ENCODE peak calls at places on chromosomes 3 and 15, in ten cellular contexts. H is fibroblast of the conjunctiva; A is NCI-H2081; I is uterus; P is effector CD8-positive, alpha-beta T cell; Z is IMR-90; X is HTR-8/SVneo; S is GM04504; J is CD8-positive, alpha-beta T cell; M is lung microvascular endothelial cell. F is an unnamed sample.
A peak's percentile ranks its signal among the peaks of the same experiment; 100 is the strongest.

GRCh38 chr15:100725121-100726069 is 123.0 kb downstream of the ASB7 start:
- DNase-seq in H (no peak), A (no peak), I (peak; percentile 58), P (no peak), Z (peak; percentile 93), X (peak; percentile 35), S (no peak), J (no peak), M (no peak), F (no peak)

GRCh38 chr3:54271118-54271517 is 148.8 kb downstream of the CACNA2D3 start:
- DNase-seq in H (no peak), A (peak; percentile 48), I (no peak), P (no peak), Z (no peak), X (no peak), S (no peak), J (no peak), M (no peak), F (no peak)

GRCh38 chr3:21274000-21274671 is 476.9 kb downstream of the ZNF385D start:
- DNase-seq in H (no peak), A (no peak), I (no peak), P (no peak), Z (peak; percentile 17), X (no peak), S (peak; percentile 18), J (no peak), M (no peak), F (no peak)

GRCh38 chr3:6935964-6936363 is 75.0 kb downstream of the GRM7 start:
- DNase-seq in H (no peak), A (no peak), I (no peak), P (no peak), Z (no peak), X (no peak), S (no peak), J (no peak), M (no peak), F (no peak)

GRCh38 chr3:188497021-188497420 is 343.1 kb downstream of the LPP start:
- DNase-seq in H (no peak), A (no peak), I (no peak), P (no peak), Z (peak; percentile 25), X (no peak), S (no peak), J (no peak), M (no peak), F (no peak)

GRCh38 chr15:73349191-73349590 is 19.6 kb downstream of the HCN4 start:
- DNase-seq in H (no peak), A (no peak), I (no peak), P (no peak), Z (no peak), X (no peak), S (no peak), J (no peak), M (no peak), F (no peak)

GRCh38 chr3:159740054-159740453 is 248.6 kb upstream of the IL12A start:
- DNase-seq in H (no peak), A (no peak), I (no peak), P (no peak), Z (no peak), X (no peak), S (no peak), J (no peak), M (no peak), F (no peak)

GRCh38 chr3:112002458-112002971 is 3.8 kb downstream of the TAGLN3 start:
- DNase-seq in H (no peak), A (no peak), I (no peak), P (no peak), Z (peak; percentile 81), X (no peak), S (no peak), J (no peak), M (no peak), F (no peak)

GRCh38 chr15:93779341-93779740 is 452.0 kb upstream of the MCTP2 start:
- DNase-seq in H (no peak), A (no peak), I (no peak), P (no peak), Z (no peak), X (no peak), S (no peak), J (no peak), M (no peak), F (no peak)

GRCh38 chr3:143070977-143071551 is 48.5 kb upstream of the CHST2 start:
- DNase-seq in H (peak; percentile 42), A (no peak), I (no peak), P (no peak), Z (peak; percentile 82), X (no peak), S (peak; percentile 86), J (no peak), M (no peak), F (no peak)

GRCh38 chr3:134601539-134602439 is 49.0 kb downstream of the KY start:
- DNase-seq in H (no peak), A (peak; percentile 30), I (no peak), P (no peak), Z (peak; percentile 70), X (no peak), S (peak; percentile 20), J (no peak), M (no peak), F (no peak)

GRCh38 chr3:126549861-126550487 is 8.8 kb downstream of the C3orf22 start:
- DNase-seq in H (no peak), A (no peak), I (peak; percentile 5), P (no peak), Z (no peak), X (no peak), S (no peak), J (no peak), M (no peak), F (peak; percentile 2)

GRCh38 chr3:116777181-116777840 is 67.7 kb downstream of the TUSC7 start:
- DNase-seq in H (no peak), A (no peak), I (no peak), P (no peak), Z (peak; percentile 50), X (no peak), S (no peak), J (no peak), M (no peak), F (no peak)

GRCh38 chr3:83496459-83496858 is 1462.3 kb upstream of the CADM2 start:
- DNase-seq in H (no peak), A (no peak), I (no peak), P (no peak), Z (no peak), X (no peak), S (no peak), J (no peak), M (no peak), F (no peak)

GRCh38 chr15:95280711-95281110 is 1049.3 kb downstream of the MCTP2 start:
- DNase-seq in H (no peak), A (no peak), I (no peak), P (no peak), Z (no peak), X (no peak), S (no peak), J (no peak), M (no peak), F (no peak)

GRCh38 chr3:150798122-150798618 is 35.2 kb upstream of the SIAH2 start:
- DNase-seq in H (no peak), A (peak; percentile 54), I (no peak), P (no peak), Z (no peak), X (no peak), S (no peak), J (no peak), M (no peak), F (no peak)

GRCh38 chr15:64527263-64527984 is 67.0 kb downstream of the ZNF609 start:
- DNase-seq in H (peak; percentile 21), A (no peak), I (no peak), P (no peak), Z (peak; percentile 90), X (peak; percentile 23), S (peak; percentile 35), J (no peak), M (no peak), F (no peak)

GRCh38 chr15:51299187-51300015 is 39.0 kb downstream of the CYP19A1 start:
- DNase-seq in H (no peak), A (peak; percentile 89), I (no peak), P (no peak), Z (no peak), X (no peak), S (no peak), J (no peak), M (no peak), F (no peak)

GRCh38 chr3:64462203-64463120 is 225.3 kb downstream of the ADAMTS9 start:
- DNase-seq in H (no peak), A (no peak), I (no peak), P (no peak), Z (peak; percentile 93), X (no peak), S (peak; percentile 69), J (no peak), M (peak; percentile 17), F (no peak)

GRCh38 chr3:30286007-30286669 is 320.3 kb upstream of the TGFBR2 start:
- DNase-seq in H (peak; percentile 91), A (peak; percentile 81), I (peak; percentile 85), P (no peak), Z (peak; percentile 88), X (peak; percentile 50), S (peak; percentile 78), J (no peak), M (peak; percentile 92), F (no peak)

GRCh38 chr3:113264741-113265140 is 53.4 kb downstream of the BOC start:
- DNase-seq in H (no peak), A (no peak), I (peak; percentile 18), P (no peak), Z (no peak), X (no peak), S (no peak), J (no peak), M (no peak), F (no peak)

GRCh38 chr3:58434990-58435389 is 1.4 kb upstream of the PDHB start:
- DNase-seq in H (no peak), A (no peak), I (no peak), P (no peak), Z (peak; percentile 73), X (peak; percentile 46), S (no peak), J (no peak), M (no peak), F (no peak)

GRCh38 chr3:42043116-42043796 is 47.9 kb upstream of the TRAK1 start:
- DNase-seq in H (no peak), A (peak; percentile 39), I (peak; percentile 46), P (no peak), Z (peak; percentile 49), X (no peak), S (no peak), J (no peak), M (peak; percentile 97), F (no peak)

GRCh38 chr3:156676467-156677119 is 2.2 kb downstream of the TIPARP start:
- DNase-seq in H (no peak), A (peak; percentile 78), I (no peak), P (no peak), Z (peak; percentile 50), X (no peak), S (no peak), J (no peak), M (peak; percentile 24), F (no peak)

GRCh38 chr3:111999924-112000835 is 1.5 kb downstream of the TAGLN3 start:
- DNase-seq in H (no peak), A (peak; percentile 25), I (no peak), P (no peak), Z (peak; percentile 19), X (no peak), S (no peak), J (no peak), M (no peak), F (no peak)

GRCh38 chr3:53109822-53110771 is 20.1 kb downstream of the RFT1 start:
- DNase-seq in H (peak; percentile 92), A (peak; percentile 7), I (peak; percentile 64), P (no peak), Z (peak; percentile 74), X (no peak), S (peak; percentile 59), J (no peak), M (peak; percentile 47), F (peak; percentile 35)

GRCh38 chr15:30859091-30859874 is 44.4 kb upstream of the FAN1 start:
- DNase-seq in H (peak; percentile 5), A (no peak), I (no peak), P (no peak), Z (peak; percentile 29), X (peak; percentile 14), S (peak; percentile 3), J (no peak), M (peak; percentile 49), F (peak; percentile 35)

GRCh38 chr15:96497951-96498350 is 167.5 kb downstream of the NR2F2 start:
- DNase-seq in H (no peak), A (no peak), I (no peak), P (no peak), Z (no peak), X (no peak), S (no peak), J (no peak), M (no peak), F (no peak)

F was measured in naive thymus-derived CD4-positive, alpha-beta T cell.